ENCODE peak calls at places on chromosome 9, in ten cellular contexts. One of them, this sample, is unnamed.

GRCh38 chr9:124205686-124206352 is 51.9 kb upstream of the NEK6 start:
- DNase-seq in IMR-90: no peak
- DNase-seq in HFFc6: no peak
- DNase-seq in neural crest cell: no peak
- DNase-seq in lung: no peak
- DNase-seq in cardiac muscle cell: no peak
- DNase-seq in GM13976: no peak
- DNase-seq in right atrium auricular region: no peak
- DNase-seq in tibial nerve: no peak
- DNase-seq in WTC11: no peak
- DNase-seq in this sample: no peak

GRCh38 chr9:134600431-134600830 is 41.2 kb upstream of the COL5A1 start:
- DNase-seq in IMR-90: no peak
- DNase-seq in HFFc6: no peak
- DNase-seq in neural crest cell: no peak
- DNase-seq in lung: peak; percentile 1
- DNase-seq in cardiac muscle cell: no peak
- DNase-seq in GM13976: no peak
- DNase-seq in right atrium auricular region: peak; percentile 50
- DNase-seq in tibial nerve: peak; percentile 0
- DNase-seq in WTC11: no peak
- DNase-seq in this sample: no peak

GRCh38 chr9:22457448-22457847 is 10.8 kb downstream of the DMRTA1 start:
- DNase-seq in IMR-90: no peak
- DNase-seq in HFFc6: no peak
- DNase-seq in neural crest cell: no peak
- DNase-seq in lung: no peak
- DNase-seq in cardiac muscle cell: no peak
- DNase-seq in GM13976: no peak
- DNase-seq in right atrium auricular region: no peak
- DNase-seq in tibial nerve: no peak
- DNase-seq in WTC11: peak; percentile 24
- DNase-seq in this sample: no peak

GRCh38 chr9:109440797-109441287 is 57.3 kb downstream of the PTPN3 start:
- DNase-seq in IMR-90: peak; percentile 90
- DNase-seq in HFFc6: peak; percentile 86
- DNase-seq in neural crest cell: peak; percentile 53
- DNase-seq in lung: peak; percentile 58
- DNase-seq in cardiac muscle cell: peak; percentile 90
- DNase-seq in GM13976: peak; percentile 83
- DNase-seq in right atrium auricular region: peak; percentile 65
- DNase-seq in tibial nerve: peak; percentile 59
- DNase-seq in WTC11: peak; percentile 58
- DNase-seq in this sample: peak; percentile 61

GRCh38 chr9:131468031-131468430 is 34.7 kb upstream of the POMT1 start:
- DNase-seq in IMR-90: no peak
- DNase-seq in HFFc6: no peak
- DNase-seq in neural crest cell: no peak
- DNase-seq in lung: no peak
- DNase-seq in cardiac muscle cell: no peak
- DNase-seq in GM13976: no peak
- DNase-seq in right atrium auricular region: no peak
- DNase-seq in tibial nerve: no peak
- DNase-seq in WTC11: no peak
- DNase-seq in this sample: no peak

GRCh38 chr9:110745656-110746055 is 77.1 kb downstream of the MUSK start:
- DNase-seq in IMR-90: peak; percentile 63
- DNase-seq in HFFc6: no peak
- DNase-seq in neural crest cell: no peak
- DNase-seq in lung: no peak
- DNase-seq in cardiac muscle cell: no peak
- DNase-seq in GM13976: no peak
- DNase-seq in right atrium auricular region: no peak
- DNase-seq in tibial nerve: no peak
- DNase-seq in WTC11: no peak
- DNase-seq in this sample: no peak

GRCh38 chr9:91676042-91676441 is 252.4 kb upstream of the NFIL3 start:
- DNase-seq in IMR-90: no peak
- DNase-seq in HFFc6: peak; percentile 47
- DNase-seq in neural crest cell: no peak
- DNase-seq in lung: no peak
- DNase-seq in cardiac muscle cell: peak; percentile 10
- DNase-seq in GM13976: no peak
- DNase-seq in right atrium auricular region: peak; percentile 18
- DNase-seq in tibial nerve: no peak
- DNase-seq in WTC11: no peak
- DNase-seq in this sample: no peak

GRCh38 chr9:127783644-127784043 is 2.2 kb upstream of the CDK9 start:
- DNase-seq in IMR-90: no peak
- DNase-seq in HFFc6: no peak
- DNase-seq in neural crest cell: no peak
- DNase-seq in lung: no peak
- DNase-seq in cardiac muscle cell: no peak
- DNase-seq in GM13976: no peak
- DNase-seq in right atrium auricular region: no peak
- DNase-seq in tibial nerve: no peak
- DNase-seq in WTC11: no peak
- DNase-seq in this sample: no peak

GRCh38 chr9:97553141-97553540 is 51.7 kb downstream of the TMOD1 start:
- DNase-seq in IMR-90: no peak
- DNase-seq in HFFc6: no peak
- DNase-seq in neural crest cell: no peak
- DNase-seq in lung: no peak
- DNase-seq in cardiac muscle cell: no peak
- DNase-seq in GM13976: no peak
- DNase-seq in right atrium auricular region: no peak
- DNase-seq in tibial nerve: no peak
- DNase-seq in WTC11: no peak
- DNase-seq in this sample: no peak

GRCh38 chr9:113624721-113625120 is 161.2 kb downstream of the RGS3 start:
- DNase-seq in IMR-90: peak; percentile 50
- DNase-seq in HFFc6: peak; percentile 80
- DNase-seq in neural crest cell: no peak
- DNase-seq in lung: no peak
- DNase-seq in cardiac muscle cell: no peak
- DNase-seq in GM13976: no peak
- DNase-seq in right atrium auricular region: no peak
- DNase-seq in tibial nerve: no peak
- DNase-seq in WTC11: no peak
- DNase-seq in this sample: no peak

GRCh38 chr9:137531099-137531765 is 19.0 kb downstream of the PNPLA7 start:
- DNase-seq in IMR-90: peak; percentile 34
- DNase-seq in HFFc6: no peak
- DNase-seq in neural crest cell: no peak
- DNase-seq in lung: no peak
- DNase-seq in cardiac muscle cell: no peak
- DNase-seq in GM13976: no peak
- DNase-seq in right atrium auricular region: no peak
- DNase-seq in tibial nerve: no peak
- DNase-seq in WTC11: no peak
- DNase-seq in this sample: no peak

GRCh38 chr9:137538058-137538457 is 12.1 kb downstream of the PNPLA7 start:
- DNase-seq in IMR-90: no peak
- DNase-seq in HFFc6: no peak
- DNase-seq in neural crest cell: no peak
- DNase-seq in lung: no peak
- DNase-seq in cardiac muscle cell: no peak
- DNase-seq in GM13976: no peak
- DNase-seq in right atrium auricular region: no peak
- DNase-seq in tibial nerve: no peak
- DNase-seq in WTC11: no peak
- DNase-seq in this sample: no peak

GRCh38 chr9:137535120-137535428 is 15.1 kb downstream of the PNPLA7 start:
- DNase-seq in IMR-90: no peak
- DNase-seq in HFFc6: no peak
- DNase-seq in neural crest cell: no peak
- DNase-seq in lung: no peak
- DNase-seq in cardiac muscle cell: no peak
- DNase-seq in GM13976: no peak
- DNase-seq in right atrium auricular region: no peak
- DNase-seq in tibial nerve: no peak
- DNase-seq in WTC11: no peak
- DNase-seq in this sample: no peak

GRCh38 chr9:137534256-137535119 is 15.7 kb downstream of the PNPLA7 start:
- DNase-seq in IMR-90: peak; percentile 60
- DNase-seq in HFFc6: peak; percentile 55
- DNase-seq in neural crest cell: no peak
- DNase-seq in lung: peak; percentile 47
- DNase-seq in cardiac muscle cell: peak; percentile 75
- DNase-seq in GM13976: peak; percentile 73
- DNase-seq in right atrium auricular region: no peak
- DNase-seq in tibial nerve: peak; percentile 32
- DNase-seq in WTC11: no peak
- DNase-seq in this sample: peak; percentile 12
- TF ChIP-seq CTCF in IMR-90: peak; percentile 71
- TF ChIP-seq CTCF in HFFc6: peak; percentile 83
- TF ChIP-seq CTCF in neural crest cell: peak; percentile 71
- TF ChIP-seq CTCF in lung: peak; percentile 13
- TF ChIP-seq CTCF in cardiac muscle cell: peak; percentile 77
- TF ChIP-seq CTCF in GM13976: peak; percentile 36
- TF ChIP-seq CTCF in right atrium auricular region: peak; percentile 31
- TF ChIP-seq CTCF in tibial nerve: peak; percentile 49
- TF ChIP-seq CTCF in WTC11: no peak
- TF ChIP-seq CTCF in this sample: peak; percentile 71

DNA sequence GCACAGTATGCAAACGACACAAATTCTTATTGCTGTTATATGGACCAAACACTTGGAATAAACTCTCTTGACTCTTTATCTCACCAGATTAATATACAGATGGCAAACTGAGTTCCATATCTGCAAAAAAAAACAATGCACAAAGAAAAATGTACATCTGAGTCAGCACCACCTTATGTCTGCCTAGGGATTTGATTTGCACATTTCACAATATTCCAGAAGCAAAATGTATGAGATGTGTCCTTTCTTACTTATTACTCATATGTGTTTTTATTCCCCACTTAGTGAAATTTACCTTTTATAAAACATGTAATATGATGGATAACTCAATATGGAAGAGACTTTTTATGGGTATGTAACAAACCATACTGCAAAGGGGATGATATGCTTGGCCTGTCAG is 236.9 kb downstream of the GLIS3 start:
- DNase-seq in IMR-90: peak; percentile 34
- DNase-seq in HFFc6: no peak
- DNase-seq in neural crest cell: no peak
- DNase-seq in lung: no peak
- DNase-seq in cardiac muscle cell: peak; percentile 66
- DNase-seq in GM13976: no peak
- DNase-seq in right atrium auricular region: no peak
- DNase-seq in tibial nerve: no peak
- DNase-seq in WTC11: no peak
- DNase-seq in this sample: no peak
- TF ChIP-seq CTCF in IMR-90: no peak
- TF ChIP-seq CTCF in HFFc6: no peak
- TF ChIP-seq CTCF in neural crest cell: no peak
- TF ChIP-seq CTCF in lung: no peak
- TF ChIP-seq CTCF in cardiac muscle cell: no peak
- TF ChIP-seq CTCF in GM13976: no peak
- TF ChIP-seq CTCF in right atrium auricular region: no peak
- TF ChIP-seq CTCF in tibial nerve: no peak
- TF ChIP-seq CTCF in WTC11: no peak
- TF ChIP-seq CTCF in this sample: no peak

GRCh38 chr9:33267368-33267767 is 2.5 kb downstream of the CHMP5 start:
- DNase-seq in IMR-90: no peak
- DNase-seq in HFFc6: no peak
- DNase-seq in neural crest cell: no peak
- DNase-seq in lung: no peak
- DNase-seq in cardiac muscle cell: no peak
- DNase-seq in GM13976: no peak
- DNase-seq in right atrium auricular region: no peak
- DNase-seq in tibial nerve: no peak
- DNase-seq in WTC11: no peak
- DNase-seq in this sample: no peak

GRCh38 chr9:33263936-33264472 is 504 bp downstream of the BAG1 start:
- DNase-seq in IMR-90: no peak
- DNase-seq in HFFc6: no peak
- DNase-seq in neural crest cell: peak; percentile 28
- DNase-seq in lung: peak; percentile 46
- DNase-seq in cardiac muscle cell: no peak
- DNase-seq in GM13976: peak; percentile 55
- DNase-seq in right atrium auricular region: peak; percentile 75
- DNase-seq in tibial nerve: peak; percentile 36
- DNase-seq in WTC11: no peak
- DNase-seq in this sample: no peak

GRCh38 chr9:33263131-33263935 is 1.2 kb downstream of the BAG1 start:
- DNase-seq in IMR-90: no peak
- DNase-seq in HFFc6: peak; percentile 17
- DNase-seq in neural crest cell: peak; percentile 13
- DNase-seq in lung: no peak
- DNase-seq in cardiac muscle cell: peak; percentile 24
- DNase-seq in GM13976: no peak
- DNase-seq in right atrium auricular region: peak; percentile 9
- DNase-seq in tibial nerve: no peak
- DNase-seq in WTC11: no peak
- DNase-seq in this sample: no peak

GRCh38 chr9:33265211-33265885 is 499 bp downstream of the CHMP5 start:
- DNase-seq in IMR-90: no peak
- DNase-seq in HFFc6: no peak
- DNase-seq in neural crest cell: no peak
- DNase-seq in lung: no peak
- DNase-seq in cardiac muscle cell: peak; percentile 2
- DNase-seq in GM13976: no peak
- DNase-seq in right atrium auricular region: no peak
- DNase-seq in tibial nerve: no peak
- DNase-seq in WTC11: no peak
- DNase-seq in this sample: no peak

DNA sequence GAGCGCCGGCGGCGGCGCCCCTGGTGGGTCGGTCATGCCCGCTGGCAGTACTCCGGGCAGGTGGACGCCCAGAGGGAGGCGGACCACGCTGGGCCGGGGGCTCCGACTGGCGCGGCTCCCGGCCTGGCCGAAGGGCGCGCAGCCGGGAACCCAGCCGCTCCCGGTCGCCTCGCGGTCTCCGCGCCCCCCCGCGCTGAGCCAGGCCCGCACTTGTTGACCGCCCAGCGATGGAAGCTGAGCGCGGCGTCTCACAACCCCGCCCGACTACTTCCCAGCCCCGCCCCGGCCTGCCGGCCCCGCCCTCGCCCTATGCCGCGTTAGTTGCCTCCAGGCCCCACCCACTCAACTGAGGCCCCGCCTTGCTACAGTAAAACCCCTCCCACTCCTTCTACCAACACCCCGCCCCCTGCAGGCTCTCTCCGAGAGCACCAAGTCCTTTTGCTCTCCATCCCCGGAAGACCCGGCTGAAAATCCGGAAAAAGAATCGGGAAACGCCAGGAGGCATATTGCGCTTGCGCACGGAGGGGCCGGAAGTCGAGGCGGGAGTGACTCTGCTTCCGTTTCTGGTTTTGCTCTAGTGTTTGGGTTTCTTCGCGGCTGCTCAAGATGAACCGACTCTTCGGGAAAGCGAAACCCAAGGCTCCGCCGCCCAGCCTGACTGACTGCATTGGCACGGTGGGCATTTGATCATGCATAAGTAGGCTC is at the start of the genes BAG1 and CHMP5:
- DNase-seq in IMR-90: peak; percentile 99
- DNase-seq in HFFc6: peak; percentile 99
- DNase-seq in neural crest cell: peak; percentile 99
- DNase-seq in lung: peak; percentile 100
- DNase-seq in cardiac muscle cell: peak; percentile 100
- DNase-seq in GM13976: peak; percentile 99
- DNase-seq in right atrium auricular region: peak; percentile 99
- DNase-seq in tibial nerve: peak; percentile 100
- DNase-seq in WTC11: peak; percentile 100
- DNase-seq in this sample: peak; percentile 99
- TF ChIP-seq CTCF in IMR-90: peak; percentile 48
- TF ChIP-seq CTCF in HFFc6: peak; percentile 64
- TF ChIP-seq CTCF in neural crest cell: peak; percentile 44
- TF ChIP-seq CTCF in lung: no peak
- TF ChIP-seq CTCF in cardiac muscle cell: peak; percentile 36
- TF ChIP-seq CTCF in GM13976: no peak
- TF ChIP-seq CTCF in right atrium auricular region: no peak
- TF ChIP-seq CTCF in tibial nerve: no peak
- TF ChIP-seq CTCF in WTC11: no peak
- TF ChIP-seq CTCF in this sample: peak; percentile 34

GRCh38 chr9:29830815-29831214 is 2257.5 kb upstream of the C9orf72 start:
- DNase-seq in IMR-90: no peak
- DNase-seq in HFFc6: peak; percentile 53
- DNase-seq in neural crest cell: peak; percentile 31
- DNase-seq in lung: no peak
- DNase-seq in cardiac muscle cell: peak; percentile 14
- DNase-seq in GM13976: no peak
- DNase-seq in right atrium auricular region: no peak
- DNase-seq in tibial nerve: no peak
- DNase-seq in WTC11: peak; percentile 54
- DNase-seq in this sample: no peak
- TF ChIP-seq CTCF in IMR-90: peak; percentile 28
- TF ChIP-seq CTCF in HFFc6: peak; percentile 77
- TF ChIP-seq CTCF in neural crest cell: peak; percentile 76
- TF ChIP-seq CTCF in lung: no peak
- TF ChIP-seq CTCF in cardiac muscle cell: no peak
- TF ChIP-seq CTCF in GM13976: no peak
- TF ChIP-seq CTCF in right atrium auricular region: no peak
- TF ChIP-seq CTCF in tibial nerve: no peak
- TF ChIP-seq CTCF in WTC11: peak; percentile 42
- TF ChIP-seq CTCF in this sample: no peak

This sample was measured in AG09319.